ENCODE peak calls at places on chromosome 14, in seven cellular contexts. One of them, this sample, is unnamed.

GRCh38 chr14:77212933-77213656 is 31.5 kb downstream of the TMEM63C start:
- DNase-seq in cardiac fibroblast: peak; percentile 29
- DNase-seq in AG04450: no peak
- DNase-seq in A549: peak; percentile 45
- DNase-seq in spleen: no peak
- DNase-seq in colonic mucosa: peak; percentile 49
- DNase-seq in astrocyte of the spinal cord: peak; percentile 5
- DNase-seq in this sample: peak; percentile 82

GRCh38 chr14:50532502-50533313 is at the start of gene MAP4K5:
- DNase-seq in cardiac fibroblast: peak; percentile 90
- DNase-seq in AG04450: peak; percentile 70
- DNase-seq in A549: peak; percentile 93
- DNase-seq in spleen: peak; percentile 99
- DNase-seq in colonic mucosa: peak; percentile 92
- DNase-seq in astrocyte of the spinal cord: peak; percentile 92
- DNase-seq in this sample: peak; percentile 93

GRCh38 chr14:65346895-65347294 is 65.6 kb upstream of the FUT8 start:
- DNase-seq in cardiac fibroblast: no peak
- DNase-seq in AG04450: no peak
- DNase-seq in A549: no peak
- DNase-seq in spleen: no peak
- DNase-seq in colonic mucosa: no peak
- DNase-seq in astrocyte of the spinal cord: no peak
- DNase-seq in this sample: no peak

GRCh38 chr14:94904636-94905035 is 134.7 kb upstream of the GSC start:
- DNase-seq in cardiac fibroblast: peak; percentile 18
- DNase-seq in AG04450: no peak
- DNase-seq in A549: no peak
- DNase-seq in spleen: no peak
- DNase-seq in colonic mucosa: no peak
- DNase-seq in astrocyte of the spinal cord: peak; percentile 63
- DNase-seq in this sample: no peak

GRCh38 chr14:22008098-22008412 is 334.4 kb upstream of the OR4E1 start:
- DNase-seq in cardiac fibroblast: no peak
- DNase-seq in AG04450: no peak
- DNase-seq in A549: no peak
- DNase-seq in spleen: no peak
- DNase-seq in colonic mucosa: no peak
- DNase-seq in astrocyte of the spinal cord: no peak
- DNase-seq in this sample: no peak

GRCh38 chr14:34496679-34497513 is 34.9 kb upstream of the SPTSSA start:
- DNase-seq in cardiac fibroblast: peak; percentile 99
- DNase-seq in AG04450: peak; percentile 98
- DNase-seq in A549: peak; percentile 99
- DNase-seq in spleen: no peak
- DNase-seq in colonic mucosa: peak; percentile 86
- DNase-seq in astrocyte of the spinal cord: peak; percentile 100
- DNase-seq in this sample: peak; percentile 98

GRCh38 chr14:100529561-100530031 is 57.6 kb downstream of the BEGAIN start:
- DNase-seq in cardiac fibroblast: no peak
- DNase-seq in AG04450: no peak
- DNase-seq in A549: no peak
- DNase-seq in spleen: peak; percentile 60
- DNase-seq in colonic mucosa: peak; percentile 13
- DNase-seq in astrocyte of the spinal cord: no peak
- DNase-seq in this sample: no peak

GRCh38 chr14:63972323-63972932 is 119.6 kb downstream of the SYNE2 start:
- DNase-seq in cardiac fibroblast: no peak
- DNase-seq in AG04450: no peak
- DNase-seq in A549: no peak
- DNase-seq in spleen: no peak
- DNase-seq in colonic mucosa: no peak
- DNase-seq in astrocyte of the spinal cord: no peak
- DNase-seq in this sample: no peak

GRCh38 chr14:74698894-74699293 is 14.0 kb downstream of the AREL1 start:
- DNase-seq in cardiac fibroblast: no peak
- DNase-seq in AG04450: no peak
- DNase-seq in A549: no peak
- DNase-seq in spleen: no peak
- DNase-seq in colonic mucosa: no peak
- DNase-seq in astrocyte of the spinal cord: no peak
- DNase-seq in this sample: peak; percentile 91

GRCh38 chr14:73238262-73238852 is 1.1 kb downstream of the PAPLN start:
- DNase-seq in cardiac fibroblast: peak; percentile 75
- DNase-seq in AG04450: peak; percentile 18
- DNase-seq in A549: no peak
- DNase-seq in spleen: no peak
- DNase-seq in colonic mucosa: no peak
- DNase-seq in astrocyte of the spinal cord: peak; percentile 87
- DNase-seq in this sample: peak; percentile 76

GRCh38 chr14:61213116-61213720 is 67.9 kb downstream of the TMEM30B start:
- DNase-seq in cardiac fibroblast: peak; percentile 57
- DNase-seq in AG04450: no peak
- DNase-seq in A549: no peak
- DNase-seq in spleen: no peak
- DNase-seq in colonic mucosa: no peak
- DNase-seq in astrocyte of the spinal cord: no peak
- DNase-seq in this sample: peak; percentile 27

GRCh38 chr14:102699416-102700110 is 77.7 kb upstream of the TRAF3 start:
- DNase-seq in cardiac fibroblast: peak; percentile 53
- DNase-seq in AG04450: no peak
- DNase-seq in A549: no peak
- DNase-seq in spleen: no peak
- DNase-seq in colonic mucosa: no peak
- DNase-seq in astrocyte of the spinal cord: no peak
- DNase-seq in this sample: no peak

GRCh38 chr14:75249958-75250336 is 28.7 kb upstream of the FOS start:
- DNase-seq in cardiac fibroblast: no peak
- DNase-seq in AG04450: no peak
- DNase-seq in A549: no peak
- DNase-seq in spleen: no peak
- DNase-seq in colonic mucosa: no peak
- DNase-seq in astrocyte of the spinal cord: no peak
- DNase-seq in this sample: no peak

GRCh38 chr14:36027354-36027753 is 149.2 kb downstream of the PTCSC3 start:
- DNase-seq in cardiac fibroblast: no peak
- DNase-seq in AG04450: no peak
- DNase-seq in A549: no peak
- DNase-seq in spleen: no peak
- DNase-seq in colonic mucosa: no peak
- DNase-seq in astrocyte of the spinal cord: no peak
- DNase-seq in this sample: peak; percentile 13

GRCh38 chr14:24435998-24436354 is 6.2 kb downstream of the KHNYN start:
- DNase-seq in cardiac fibroblast: no peak
- DNase-seq in AG04450: no peak
- DNase-seq in A549: no peak
- DNase-seq in spleen: no peak
- DNase-seq in colonic mucosa: no peak
- DNase-seq in astrocyte of the spinal cord: no peak
- DNase-seq in this sample: no peak

GRCh38 chr14:82366803-82367202 is 833.1 kb upstream of the SEL1L start:
- DNase-seq in cardiac fibroblast: no peak
- DNase-seq in AG04450: no peak
- DNase-seq in A549: no peak
- DNase-seq in spleen: no peak
- DNase-seq in colonic mucosa: no peak
- DNase-seq in astrocyte of the spinal cord: no peak
- DNase-seq in this sample: no peak

GRCh38 chr14:32897724-32898064 is 41.0 kb upstream of the NPAS3 start:
- DNase-seq in cardiac fibroblast: no peak
- DNase-seq in AG04450: no peak
- DNase-seq in A549: no peak
- DNase-seq in spleen: no peak
- DNase-seq in colonic mucosa: no peak
- DNase-seq in astrocyte of the spinal cord: no peak
- DNase-seq in this sample: no peak
- H3K4me3 ChIP-seq in cardiac fibroblast: no peak overlapping the region
- H3K4me3 ChIP-seq in AG04450: peak overlapping the region; percentile 60
- H3K4me3 ChIP-seq in A549: peak overlapping the region; percentile 49
- H3K4me3 ChIP-seq in spleen: peak overlapping the region; percentile 62
- H3K4me3 ChIP-seq in colonic mucosa: peak overlapping the region; percentile 36
- H3K4me3 ChIP-seq in astrocyte of the spinal cord: peak overlapping the region; percentile 44
- H3K4me3 ChIP-seq in this sample: no peak overlapping the region

DNA sequence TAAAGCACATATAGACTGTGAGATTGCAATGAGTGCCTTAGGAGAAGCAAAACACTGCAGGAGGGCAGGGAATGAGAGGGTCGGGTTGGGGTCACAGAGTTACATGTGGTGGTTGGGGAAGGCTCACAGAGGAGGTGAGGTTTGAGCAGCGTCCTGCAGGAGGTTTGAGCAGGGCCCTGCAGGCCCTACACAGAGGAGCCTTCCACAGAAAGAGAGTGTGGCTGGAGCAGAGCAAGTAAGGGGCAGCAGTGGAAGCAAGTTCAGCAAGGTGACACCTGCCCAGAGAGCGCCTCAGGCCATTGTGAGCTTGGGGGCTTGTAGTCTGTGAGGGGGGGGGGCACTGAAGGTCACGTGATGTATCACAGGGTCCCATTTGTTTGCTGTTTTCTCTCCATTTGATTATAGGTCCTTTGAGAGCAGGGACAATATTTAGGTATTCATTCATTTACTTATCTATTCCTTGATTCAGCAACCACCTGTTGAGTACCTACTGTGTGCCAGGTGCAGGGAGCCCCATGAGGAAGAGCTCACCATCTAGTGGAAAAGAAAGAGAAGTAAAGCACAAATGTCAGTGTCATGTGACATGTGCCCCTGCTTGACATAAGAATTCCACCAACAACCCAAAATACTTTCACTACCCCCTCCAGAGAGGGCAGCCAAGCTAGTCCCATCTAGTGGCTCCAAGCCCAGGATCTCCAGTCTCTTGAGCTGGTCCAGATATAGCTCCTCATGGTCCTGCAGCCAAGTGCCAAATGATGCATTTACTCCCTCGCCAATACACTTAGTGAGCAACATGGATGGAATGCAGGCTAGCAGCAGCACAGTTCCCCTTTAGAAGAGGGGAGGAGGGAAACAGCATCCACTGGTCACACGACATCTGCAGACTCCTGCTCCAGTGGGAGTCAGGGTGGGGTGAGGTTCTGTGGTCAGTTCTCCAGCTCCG is 56.8 kb downstream of the GALNT16 start:
- DNase-seq in cardiac fibroblast: peak; percentile 97
- DNase-seq in AG04450: peak; percentile 94
- DNase-seq in A549: peak; percentile 85
- DNase-seq in spleen: peak; percentile 41
- DNase-seq in colonic mucosa: peak; percentile 46
- DNase-seq in astrocyte of the spinal cord: peak; percentile 97
- DNase-seq in this sample: peak; percentile 75
- TF ChIP-seq CTCF in cardiac fibroblast: no peak
- TF ChIP-seq CTCF in AG04450: no peak
- TF ChIP-seq CTCF in A549: no peak
- TF ChIP-seq CTCF in spleen: no peak
- TF ChIP-seq CTCF in colonic mucosa: no peak
- TF ChIP-seq CTCF in astrocyte of the spinal cord: no peak
- TF ChIP-seq CTCF in this sample: no peak

GRCh38 chr14:53538316-53538851 is 385.3 kb upstream of the DDHD1 start:
- DNase-seq in cardiac fibroblast: no peak
- DNase-seq in AG04450: peak; percentile 56
- DNase-seq in A549: no peak
- DNase-seq in spleen: no peak
- DNase-seq in colonic mucosa: no peak
- DNase-seq in astrocyte of the spinal cord: no peak
- DNase-seq in this sample: no peak
- H3K4me3 ChIP-seq in cardiac fibroblast: no peak overlapping the region
- H3K4me3 ChIP-seq in AG04450: no peak overlapping the region
- H3K4me3 ChIP-seq in A549: no peak overlapping the region
- H3K4me3 ChIP-seq in spleen: no peak overlapping the region
- H3K4me3 ChIP-seq in colonic mucosa: no peak overlapping the region
- H3K4me3 ChIP-seq in astrocyte of the spinal cord: no peak overlapping the region
- H3K4me3 ChIP-seq in this sample: no peak overlapping the region

GRCh38 chr14:29085546-29085945 is 319.0 kb downstream of the FOXG1 start:
- DNase-seq in cardiac fibroblast: peak; percentile 32
- DNase-seq in AG04450: no peak
- DNase-seq in A549: peak; percentile 8
- DNase-seq in spleen: no peak
- DNase-seq in colonic mucosa: no peak
- DNase-seq in astrocyte of the spinal cord: no peak
- DNase-seq in this sample: peak; percentile 13
- TF ChIP-seq CTCF in cardiac fibroblast: peak; percentile 71
- TF ChIP-seq CTCF in AG04450: peak; percentile 67
- TF ChIP-seq CTCF in A549: no peak
- TF ChIP-seq CTCF in spleen: no peak
- TF ChIP-seq CTCF in colonic mucosa: no peak
- TF ChIP-seq CTCF in astrocyte of the spinal cord: peak; percentile 48
- TF ChIP-seq CTCF in this sample: peak; percentile 49